ENCODE peak calls at places on chromosomes 6 and 20, in seven cellular contexts. R is amniotic stem cell; K is BJ; C is astrocyte of the spinal cord; O is CD4-positive, alpha-beta T cell; S is stimulated activated naive B cell treated with anti-CD40 and anti-IgM and Interleukin-4, amounts not matched to agents 10 μg/mL and 1 μg/mL and 100 μg/mL, for 72 hours; A is RCC 7860. Z is an unnamed sample.
A peak's percentile ranks its signal among the peaks of the same experiment; 100 is the strongest.

GRCh38 chr20:63967330-63968135 is 2.2 kb downstream of the ZNF512B start:
- DNase-seq in R (no peak), S (no peak), A (no peak), C (no peak), O (no peak), K (no peak), Z (no peak)

GRCh38 chr20:33322456-33322855 is 39.4 kb downstream of the BPIFB1 start:
- DNase-seq in O (no peak), S (no peak), A (no peak), C (no peak), K (no peak), R (no peak), Z (no peak)

GRCh38 chr6:41712651-41713103 is 22.7 kb downstream of the TFEB start:
- DNase-seq in O (no peak), C (peak; percentile 20), K (no peak), S (no peak), A (peak; percentile 32), R (no peak), Z (peak; percentile 62)

GRCh38 chr6:142855877-142856606 is 88.9 kb downstream of the HIVEP2 start:
- DNase-seq in A (no peak), K (no peak), R (no peak), C (no peak), O (no peak), S (no peak), Z (no peak)

GRCh38 chr6:71446084-71446869 is 157.7 kb downstream of the OGFRL1 start:
- DNase-seq in O (no peak), A (no peak), C (no peak), S (no peak), K (no peak), R (no peak), Z (no peak)

GRCh38 chr6:6715465-6715864 is 126.9 kb downstream of the LY86 start:
- DNase-seq in K (no peak), O (no peak), A (no peak), C (no peak), R (no peak), S (no peak), Z (no peak)

GRCh38 chr6:42451146-42451594 is 556 bp downstream of the TRERF1 start:
- DNase-seq in O (no peak), R (no peak), K (no peak), A (no peak), S (no peak), C (no peak), Z (no peak)

GRCh38 chr6:13375360-13375878 is 47.1 kb upstream of the TBC1D7 start:
- DNase-seq in R (no peak), O (no peak), S (no peak), K (no peak), A (no peak), C (no peak), Z (no peak)

GRCh38 chr6:41934278-41935189 is 7.1 kb downstream of the CCND3 start:
- DNase-seq in S (no peak), K (no peak), O (no peak), A (no peak), R (no peak), C (no peak), Z (no peak)

Z was measured in A172.